ENCODE peak calls at places on chromosomes 3 and 15, in four cellular contexts. B is cardiac muscle cell, W is foreskin keratinocyte, X is pancreas. H is an unnamed sample.

GRCh38 chr15:29468899-29469298 is 199.3 kb upstream of the NSMCE3 start:
- DNase-seq in W (no peak), B (no peak), X (no peak), H (no peak)

GRCh38 chr3:172133830-172134229 is 94.5 kb downstream of the FNDC3B start:
- DNase-seq in W (no peak), X (no peak), B (no peak), H (no peak)

GRCh38 chr3:94099311-94099710 is 36.5 kb downstream of the NSUN3 start:
- DNase-seq in B (no peak), W (no peak), X (no peak), H (no peak)

GRCh38 chr15:65916041-65916663 is 46.9 kb downstream of the RAB11A start:
- DNase-seq in X (no peak), W (no peak), B (no peak), H (no peak)

GRCh38 chr15:98658831-98659699 is 10.7 kb downstream of the IGF1R start:
- DNase-seq in X (peak; percentile 54), W (no peak), B (peak; percentile 61), H (no peak)

GRCh38 chr3:126259411-126260391 is 79.3 kb upstream of the ALDH1L1 start:
- DNase-seq in B (peak; percentile 63), W (no peak), X (peak; percentile 78), H (no peak)

GRCh38 chr15:70049701-70050445 is 47.8 kb downstream of the TLE3 start:
- DNase-seq in B (no peak), W (no peak), X (no peak), H (no peak)

GRCh38 chr3:98786364-98786930 is 23.3 kb downstream of the ST3GAL6 start:
- DNase-seq in B (no peak), X (no peak), W (no peak), H (no peak)

GRCh38 chr3:129592362-129593150 is 13.9 kb downstream of the PLXND1 start:
- DNase-seq in B (no peak), W (no peak), X (no peak), H (no peak)

GRCh38 chr3:140472621-140473020 is 205.2 kb upstream of the TRIM42 start:
- DNase-seq in X (no peak), W (no peak), B (no peak), H (peak; percentile 44)

GRCh38 chr3:22377421-22377820 is 626.4 kb upstream of the ZNF385D start:
- DNase-seq in W (peak; percentile 8), X (no peak), B (no peak), H (no peak)

GRCh38 chr3:172103724-172104123 is 64.3 kb downstream of the FNDC3B start:
- DNase-seq in W (peak; percentile 88), X (no peak), B (peak; percentile 27), H (peak; percentile 59)

GRCh38 chr3:25293736-25294135 is 134.3 kb upstream of the RARB start:
- DNase-seq in B (no peak), X (no peak), W (peak; percentile 59), H (no peak)

GRCh38 chr3:82382831-82383230 is 621.4 kb upstream of the GBE1 start:
- DNase-seq in W (no peak), X (no peak), B (no peak), H (no peak)

GRCh38 chr15:30991301-30992072 is at the start of gene MTMR10:
- DNase-seq in W (no peak), B (peak; percentile 88), X (peak; percentile 82), H (no peak)

GRCh38 chr15:29470794-29471193 is 201.2 kb upstream of the NSMCE3 start:
- DNase-seq in X (peak; percentile 53), W (no peak), B (no peak), H (peak; percentile 77)

GRCh38 chr3:130779031-130779430 is 32.4 kb upstream of the PIK3R4 start:
- DNase-seq in X (no peak), B (no peak), W (no peak), H (no peak)

GRCh38 chr3:150443331-150443741 is 35.2 kb downstream of the TSC22D2 start:
- DNase-seq in X (no peak), W (no peak), B (no peak), H (no peak)

GRCh38 chr15:51939216-51939615 is 32.4 kb downstream of the LEO1 start:
- DNase-seq in B (no peak), W (no peak), X (no peak), H (no peak)

GRCh38 chr3:152574461-152575079 is 260.4 kb upstream of the P2RY1 start:
- DNase-seq in B (peak; percentile 56), W (peak; percentile 5), X (no peak), H (no peak)

GRCh38 chr3:50503504-50503903 is at the start of gene CACNA2D2:
- DNase-seq in B (peak; percentile 86), X (peak; percentile 59), W (no peak), H (no peak)

GRCh38 chr3:128872282-128872681 is 7.1 kb upstream of the ACAD9 start:
- DNase-seq in W (no peak), X (no peak), B (no peak), H (no peak)

GRCh38 chr15:74443100-74443909 is 9.5 kb upstream of the SEMA7A start:
- DNase-seq in W (no peak), X (no peak), B (no peak), H (no peak)

GRCh38 chr3:81249540-81250029 is 511.9 kb downstream of the GBE1 start:
- DNase-seq in B (no peak), W (peak; percentile 31), X (no peak), H (peak; percentile 53)

GRCh38 chr3:184911570-184911969 is 99.6 kb downstream of the VPS8 start:
- DNase-seq in X (no peak), B (no peak), W (no peak), H (no peak)

GRCh38 chr3:171944109-171945016 is 95.0 kb upstream of the FNDC3B start:
- DNase-seq in X (no peak), B (peak; percentile 70), W (no peak), H (no peak)

GRCh38 chr3:173398111-173398479 is 551 bp downstream of the NLGN1 start:
- DNase-seq in W (no peak), X (no peak), B (peak; percentile 30), H (no peak)

GRCh38 chr3:193560870-193561269 is 6.2 kb upstream of the ATP13A4 start:
- DNase-seq in X (no peak), B (no peak), W (no peak), H (no peak)

GRCh38 chr3:17023006-17023664 is 138.4 kb downstream of the PLCL2 start:
- DNase-seq in B (no peak), W (no peak), X (no peak), H (no peak)

GRCh38 chr3:141414141-141414689 is 45.9 kb downstream of the ZBTB38 start:
- DNase-seq in X (peak; percentile 44), W (no peak), B (no peak), H (no peak)

GRCh38 chr3:159263750-159264561 is 462.1 kb downstream of the MFSD1 start:
- DNase-seq in W (peak; percentile 10), X (peak; percentile 20), B (peak; percentile 57), H (no peak)

GRCh38 chr3:177488740-177489139 is 291.5 kb upstream of the TBL1XR1 start:
- DNase-seq in X (no peak), B (no peak), W (no peak), H (no peak)

GRCh38 chr3:45954306-45954705 is 11.0 kb downstream of the CXCR6 start:
- DNase-seq in W (no peak), B (no peak), X (no peak), H (no peak)

GRCh38 chr15:78020007-78020406 is 57.5 kb downstream of the TBC1D2B start:
- DNase-seq in X (no peak), B (no peak), W (no peak), H (no peak)

GRCh38 chr3:158713094-158713499 is 19.2 kb downstream of the RARRES1 start:
- DNase-seq in X (no peak), W (no peak), B (peak; percentile 19), H (no peak)

GRCh38 chr3:32106929-32107362 is 526 bp downstream of the GPD1L start:
- DNase-seq in W (peak; percentile 39), X (peak; percentile 59), B (no peak), H (no peak)
- H3K27ac ChIP-seq in W (no peak overlapping the region), X (peak overlapping the region; percentile 77), B (no peak overlapping the region), H (no peak overlapping the region)

GRCh38 chr3:30288830-30289229 is 317.6 kb upstream of the TGFBR2 start:
- DNase-seq in X (no peak), B (no peak), W (no peak), H (no peak)

GRCh38 chr3:30289324-30289723 is 317.1 kb upstream of the TGFBR2 start:
- DNase-seq in W (no peak), X (no peak), B (no peak), H (no peak)

GRCh38 chr3:30285188-30286006 is 321.0 kb upstream of the TGFBR2 start:
- DNase-seq in B (no peak), W (no peak), X (no peak), H (no peak)

GRCh38 chr3:30286811-30287210 is 319.6 kb upstream of the TGFBR2 start:
- DNase-seq in X (no peak), B (no peak), W (no peak), H (no peak)

GRCh38 chr3:30286007-30286669 is 320.3 kb upstream of the TGFBR2 start:
- DNase-seq in X (peak; percentile 87), W (peak; percentile 76), B (no peak), H (peak; percentile 70)
- H3K27ac ChIP-seq in X (peak overlapping the region; percentile 12), W (no peak overlapping the region), B (no peak overlapping the region), H (peak overlapping the region; percentile 88)

DNA sequence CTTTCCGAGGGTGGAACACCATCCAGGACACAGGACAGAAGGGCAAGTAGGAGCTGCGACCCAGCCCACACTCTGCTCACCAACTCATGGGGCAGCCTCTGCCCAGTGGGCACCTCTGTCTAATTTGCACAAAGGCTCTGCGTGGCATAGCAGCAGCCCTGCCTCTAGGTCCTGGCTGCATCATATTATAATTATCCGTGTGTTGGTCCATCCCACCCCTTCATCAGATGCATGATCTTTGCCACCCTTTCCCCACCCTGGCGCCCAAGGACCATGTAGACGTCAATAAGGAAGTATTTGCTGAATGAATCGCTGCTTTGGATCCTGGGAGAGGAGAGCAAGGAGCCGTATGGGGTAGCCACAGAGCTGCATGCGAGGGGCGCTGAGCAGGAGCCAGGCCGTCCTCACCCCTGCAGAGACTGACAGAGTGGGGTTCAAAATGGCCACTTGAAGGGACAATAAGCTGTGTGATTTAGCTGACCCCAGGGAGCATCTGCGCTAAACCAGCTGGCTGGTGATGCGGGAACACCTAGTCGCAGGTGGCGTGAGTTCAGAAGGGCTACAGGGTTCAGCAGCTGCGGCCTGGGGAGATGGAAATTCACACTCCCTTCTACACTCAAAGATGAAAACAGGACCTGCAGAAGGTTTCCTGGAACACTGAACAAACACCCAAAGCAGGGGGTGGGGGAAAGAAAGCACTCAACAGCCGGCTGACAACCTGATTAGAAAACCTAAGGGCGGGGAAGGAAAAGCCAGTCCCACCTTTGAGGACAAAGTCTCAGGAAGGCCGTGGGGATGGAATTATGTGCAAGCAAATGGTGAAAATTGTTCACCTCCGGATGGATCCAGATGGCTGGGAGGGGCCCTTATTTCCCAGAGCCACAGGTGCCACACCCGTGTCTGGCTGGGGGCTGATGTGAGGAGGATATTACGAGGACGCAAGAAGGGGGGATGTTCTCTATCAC is 6.4 kb downstream of the MGLL start:
- DNase-seq in B (no peak), W (no peak), X (no peak), H (no peak)
- H3K27ac ChIP-seq in B (no peak overlapping the region), W (no peak overlapping the region), X (no peak overlapping the region), H (no peak overlapping the region)

DNA sequence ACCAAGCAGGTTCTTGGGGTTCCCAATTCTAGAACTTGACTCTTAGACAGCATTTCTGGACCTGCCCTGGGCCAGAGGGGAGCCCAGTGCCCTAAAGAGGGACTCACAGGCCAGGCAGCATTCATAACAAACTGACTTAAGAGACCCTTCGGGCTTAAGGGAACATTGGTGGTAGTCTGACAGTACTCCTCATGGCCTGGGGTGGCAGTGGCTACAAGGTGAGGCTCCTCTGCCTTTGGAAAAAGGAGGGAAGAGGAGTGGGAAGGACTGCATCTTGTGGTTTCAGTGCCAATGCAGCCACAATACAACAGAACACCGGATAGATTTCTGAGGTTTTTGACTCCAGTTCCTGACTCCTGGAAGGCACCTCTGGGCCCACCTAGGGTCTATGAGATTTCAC is 172.2 kb upstream of the STRIT1 start:
- DNase-seq in B (no peak), W (no peak), X (no peak), H (no peak)
- H3K27ac ChIP-seq in B (no peak overlapping the region), W (no peak overlapping the region), X (no peak overlapping the region), H (no peak overlapping the region)

GRCh38 chr15:67194171-67195114 is 60.0 kb downstream of the AAGAB start:
- DNase-seq in X (no peak), B (no peak), W (no peak), H (no peak)
- H3K27ac ChIP-seq in X (no peak overlapping the region), B (no peak overlapping the region), W (no peak overlapping the region), H (no peak overlapping the region)

H was measured in epithelial cell of prostate.